ENCODE peak calls at places on chromosome 4, in nine cellular contexts. S is T-cell, J is posterior cingulate gyrus, R is myocyte, A is EL, Q is aorta, U is amniotic stem cell, P is left ventricle myocardium superior, C is NCI-H748 treated with DMSO at 0.1 percent for 48 hours. E is an unnamed sample.

GRCh38 chr4:173536808-173537429 is 6.9 kb upstream of the HAND2 start:
- DNase-seq in S (no peak), J (no peak), R (no peak), A (no peak), Q (no peak), U (no peak), P (no peak), C (no peak), E (no peak)

GRCh38 chr4:185405296-185405999 is 8.8 kb downstream of the ANKRD37 start:
- DNase-seq in S (no peak), J (no peak), R (no peak), A (no peak), Q (no peak), U (no peak), P (no peak), C (no peak), E (no peak)

GRCh38 chr4:7124643-7125442 is 57.0 kb upstream of the GRPEL1 start:
- DNase-seq in S (no peak), J (no peak), R (peak; percentile 84), A (peak; percentile 82), Q (peak; percentile 86), U (peak; percentile 57), P (no peak), C (no peak), E (no peak)

GRCh38 chr4:21628916-21629315 is 319.7 kb downstream of the KCNIP4 start:
- DNase-seq in S (no peak), J (no peak), R (no peak), A (no peak), Q (no peak), U (no peak), P (no peak), C (no peak), E (no peak)

GRCh38 chr4:172726001-172726423 is 442.6 kb upstream of the GALNT7 start:
- DNase-seq in S (no peak), J (no peak), R (no peak), A (peak; percentile 39), Q (no peak), U (no peak), P (no peak), C (peak; percentile 20), E (no peak)

GRCh38 chr4:155675709-155676429 is 9.2 kb downstream of the GUCY1A1 start:
- DNase-seq in S (no peak), J (no peak), R (no peak), A (no peak), Q (no peak), U (no peak), P (no peak), C (no peak), E (no peak)

GRCh38 chr4:27714073-27714472 is 853.4 kb downstream of the STIM2 start:
- DNase-seq in S (no peak), J (no peak), R (no peak), A (peak; percentile 12), Q (no peak), U (no peak), P (no peak), C (peak; percentile 72), E (no peak)

GRCh38 chr4:29309050-29309449 is 1411.1 kb upstream of the PCDH7 start:
- DNase-seq in S (no peak), J (no peak), R (peak; percentile 17), A (peak; percentile 89), Q (no peak), U (no peak), P (no peak), C (no peak), E (peak; percentile 80)

GRCh38 chr4:153512952-153513500 is 46.9 kb downstream of the TMEM131L start:
- DNase-seq in S (no peak), J (no peak), R (no peak), A (peak; percentile 4), Q (no peak), U (no peak), P (no peak), C (no peak), E (no peak)

GRCh38 chr4:5870701-5871100 is 22.2 kb downstream of the CRMP1 start:
- DNase-seq in S (no peak), J (no peak), R (peak; percentile 20), A (no peak), Q (no peak), U (no peak), P (no peak), C (no peak), E (peak; percentile 46)

GRCh38 chr4:168877407-168877778 is 132.7 kb downstream of the CBR4 start:
- DNase-seq in S (no peak), J (no peak), R (no peak), A (no peak), Q (no peak), U (no peak), P (no peak), C (no peak), E (peak; percentile 10)

GRCh38 chr4:74621616-74622015 is 172.7 kb downstream of the BTC start:
- DNase-seq in S (no peak), J (no peak), R (no peak), A (no peak), Q (no peak), U (no peak), P (no peak), C (no peak), E (no peak)

GRCh38 chr4:99857302-99857701 is 36.9 kb downstream of the LAMTOR3 start:
- DNase-seq in S (no peak), J (no peak), R (no peak), A (no peak), Q (no peak), U (no peak), P (no peak), C (no peak), E (no peak)

GRCh38 chr4:8185280-8185679 is 13.8 kb upstream of the SH3TC1 start:
- DNase-seq in S (no peak), J (no peak), R (peak; percentile 79), A (peak; percentile 77), Q (no peak), U (no peak), P (no peak), C (no peak), E (no peak)

GRCh38 chr4:38669233-38669632 is 5.2 kb downstream of the KLF3 start:
- DNase-seq in S (no peak), J (no peak), R (no peak), A (no peak), Q (no peak), U (no peak), P (no peak), C (no peak), E (peak; percentile 76)

GRCh38 chr4:141391771-141392170 is 171.1 kb downstream of the ZNF330 start:
- DNase-seq in S (no peak), J (no peak), R (no peak), A (peak; percentile 18), Q (no peak), U (no peak), P (no peak), C (peak; percentile 36), E (no peak)

GRCh38 chr4:180770265-180770664 is 1472.9 kb upstream of the TENM3 start:
- DNase-seq in S (no peak), J (no peak), R (no peak), A (no peak), Q (no peak), U (no peak), P (no peak), C (no peak), E (no peak)

GRCh38 chr4:108794136-108794535 is 31.3 kb upstream of the ETNPPL start:
- DNase-seq in S (no peak), J (no peak), R (peak; percentile 30), A (peak; percentile 14), Q (no peak), U (no peak), P (no peak), C (no peak), E (no peak)

GRCh38 chr4:168710353-168710946 is 213.6 kb downstream of the PALLD start:
- DNase-seq in S (no peak), J (peak; percentile 12), R (peak; percentile 79), A (peak; percentile 54), Q (no peak), U (peak; percentile 45), P (no peak), C (no peak), E (peak; percentile 79)

GRCh38 chr4:152229782-152230289 is 306.1 kb downstream of the FBXW7 start:
- DNase-seq in S (no peak), J (no peak), R (no peak), A (no peak), Q (no peak), U (no peak), P (no peak), C (no peak), E (no peak)

GRCh38 chr4:36006226-36006625 is 238.1 kb downstream of the ARAP2 start:
- DNase-seq in S (no peak), J (no peak), R (no peak), A (no peak), Q (no peak), U (no peak), P (no peak), C (no peak), E (no peak)

GRCh38 chr4:109251396-109251795 is 51.1 kb downstream of the COL25A1 start:
- DNase-seq in S (no peak), J (no peak), R (no peak), A (no peak), Q (no peak), U (no peak), P (no peak), C (no peak), E (peak; percentile 23)

GRCh38 chr4:110106946-110107325 is 91.5 kb downstream of the ELOVL6 start:
- DNase-seq in S (no peak), J (no peak), R (no peak), A (peak; percentile 43), Q (no peak), U (peak; percentile 9), P (no peak), C (no peak), E (peak; percentile 43)

GRCh38 chr4:112817933-112818921 is 181.3 kb downstream of the LARP7 start:
- DNase-seq in S (no peak), J (peak; percentile 80), R (peak; percentile 93), A (peak; percentile 86), Q (peak; percentile 86), U (peak; percentile 75), P (peak; percentile 54), C (peak; percentile 44), E (peak; percentile 22)

GRCh38 chr4:73687414-73687813 is 53.0 kb upstream of the CXCL8 start:
- DNase-seq in S (no peak), J (no peak), R (no peak), A (peak; percentile 44), Q (no peak), U (no peak), P (no peak), C (no peak), E (no peak)

GRCh38 chr4:88660446-88661294 is 37.0 kb downstream of the NAP1L5 start:
- DNase-seq in S (no peak), J (no peak), R (no peak), A (peak; percentile 28), Q (no peak), U (no peak), P (no peak), C (no peak), E (no peak)

GRCh38 chr4:107500551-107500950 is 219.5 kb downstream of the PAPSS1 start:
- DNase-seq in S (no peak), J (no peak), R (no peak), A (no peak), Q (no peak), U (no peak), P (no peak), C (no peak), E (no peak)

GRCh38 chr4:187135878-187136277 is 412.2 kb upstream of the FAT1 start:
- DNase-seq in S (no peak), J (no peak), R (no peak), A (no peak), Q (no peak), U (no peak), P (no peak), C (no peak), E (no peak)

GRCh38 chr4:85512446-85513205 is 37.7 kb downstream of the ARHGAP24 start:
- DNase-seq in S (no peak), J (no peak), R (peak; percentile 71), A (no peak), Q (no peak), U (no peak), P (no peak), C (no peak), E (no peak)

GRCh38 chr4:78379040-78379439 is 172.5 kb upstream of the ANXA3 start:
- DNase-seq in S (no peak), J (no peak), R (no peak), A (no peak), Q (no peak), U (no peak), P (no peak), C (no peak), E (no peak)

GRCh38 chr4:7147661-7148310 is 44.6 kb upstream of the SORCS2 start:
- DNase-seq in S (no peak), J (no peak), R (no peak), A (no peak), Q (no peak), U (no peak), P (no peak), C (no peak), E (no peak)